ENCODE peak calls at places on chromosomes 3 and 15, in ten cellular contexts. One of them, this sample, is unnamed.
A peak's percentile ranks its signal among the peaks of the same experiment; 100 is the strongest.

GRCh38 chr15:41394924-41395323 is 7.4 kb downstream of the NDUFAF1 start:
- DNase-seq in psoas muscle: no peak
- DNase-seq in neural progenitor cell: no peak
- DNase-seq in adrenal gland: no peak
- DNase-seq in SK-N-SH: no peak
- DNase-seq in naive thymus-derived CD4-positive, alpha-beta T cell: no peak
- DNase-seq in CD8-positive, alpha-beta memory T cell: no peak
- DNase-seq in heart right ventricle: no peak
- DNase-seq in heart left ventricle: no peak
- DNase-seq in Peyer's patch: no peak
- DNase-seq in this sample: no peak

GRCh38 chr3:131326307-131326706 is 55.3 kb upstream of the NUDT16 start:
- DNase-seq in psoas muscle: no peak
- DNase-seq in neural progenitor cell: no peak
- DNase-seq in adrenal gland: no peak
- DNase-seq in SK-N-SH: no peak
- DNase-seq in naive thymus-derived CD4-positive, alpha-beta T cell: no peak
- DNase-seq in CD8-positive, alpha-beta memory T cell: no peak
- DNase-seq in heart right ventricle: no peak
- DNase-seq in heart left ventricle: no peak
- DNase-seq in Peyer's patch: no peak
- DNase-seq in this sample: no peak

GRCh38 chr15:47561102-47561501 is 156.2 kb upstream of the SEMA6D start:
- DNase-seq in psoas muscle: no peak
- DNase-seq in neural progenitor cell: no peak
- DNase-seq in adrenal gland: no peak
- DNase-seq in SK-N-SH: no peak
- DNase-seq in naive thymus-derived CD4-positive, alpha-beta T cell: no peak
- DNase-seq in CD8-positive, alpha-beta memory T cell: no peak
- DNase-seq in heart right ventricle: no peak
- DNase-seq in heart left ventricle: no peak
- DNase-seq in Peyer's patch: no peak
- DNase-seq in this sample: no peak

GRCh38 chr3:193665370-193665989 is 72.5 kb downstream of the OPA1 start:
- DNase-seq in psoas muscle: no peak
- DNase-seq in neural progenitor cell: no peak
- DNase-seq in adrenal gland: no peak
- DNase-seq in SK-N-SH: peak; percentile 24
- DNase-seq in naive thymus-derived CD4-positive, alpha-beta T cell: peak; percentile 8
- DNase-seq in CD8-positive, alpha-beta memory T cell: no peak
- DNase-seq in heart right ventricle: no peak
- DNase-seq in heart left ventricle: no peak
- DNase-seq in Peyer's patch: no peak
- DNase-seq in this sample: no peak

GRCh38 chr3:105906834-105907233 is 38.0 kb upstream of the CBLB start:
- DNase-seq in psoas muscle: peak; percentile 50
- DNase-seq in neural progenitor cell: no peak
- DNase-seq in adrenal gland: peak; percentile 48
- DNase-seq in SK-N-SH: no peak
- DNase-seq in naive thymus-derived CD4-positive, alpha-beta T cell: no peak
- DNase-seq in CD8-positive, alpha-beta memory T cell: no peak
- DNase-seq in heart right ventricle: no peak
- DNase-seq in heart left ventricle: peak; percentile 70
- DNase-seq in Peyer's patch: no peak
- DNase-seq in this sample: no peak

GRCh38 chr3:12750658-12751071 is 8.4 kb downstream of the TMEM40 start:
- DNase-seq in psoas muscle: no peak
- DNase-seq in neural progenitor cell: no peak
- DNase-seq in adrenal gland: peak; percentile 15
- DNase-seq in SK-N-SH: no peak
- DNase-seq in naive thymus-derived CD4-positive, alpha-beta T cell: no peak
- DNase-seq in CD8-positive, alpha-beta memory T cell: no peak
- DNase-seq in heart right ventricle: no peak
- DNase-seq in heart left ventricle: no peak
- DNase-seq in Peyer's patch: no peak
- DNase-seq in this sample: no peak

GRCh38 chr3:193780810-193781472 is 187.9 kb downstream of the OPA1 start:
- DNase-seq in psoas muscle: peak; percentile 81
- DNase-seq in neural progenitor cell: peak; percentile 87
- DNase-seq in adrenal gland: peak; percentile 79
- DNase-seq in SK-N-SH: peak; percentile 84
- DNase-seq in naive thymus-derived CD4-positive, alpha-beta T cell: no peak
- DNase-seq in CD8-positive, alpha-beta memory T cell: no peak
- DNase-seq in heart right ventricle: peak; percentile 75
- DNase-seq in heart left ventricle: peak; percentile 72
- DNase-seq in Peyer's patch: peak; percentile 71
- DNase-seq in this sample: peak; percentile 75

GRCh38 chr3:55484191-55484644 is 2.9 kb downstream of the WNT5A start:
- DNase-seq in psoas muscle: peak; percentile 53
- DNase-seq in neural progenitor cell: peak; percentile 56
- DNase-seq in adrenal gland: no peak
- DNase-seq in SK-N-SH: no peak
- DNase-seq in naive thymus-derived CD4-positive, alpha-beta T cell: no peak
- DNase-seq in CD8-positive, alpha-beta memory T cell: no peak
- DNase-seq in heart right ventricle: no peak
- DNase-seq in heart left ventricle: no peak
- DNase-seq in Peyer's patch: no peak
- DNase-seq in this sample: no peak

GRCh38 chr3:11736136-11736833 is 92.6 kb upstream of the VGLL4 start:
- DNase-seq in psoas muscle: no peak
- DNase-seq in neural progenitor cell: no peak
- DNase-seq in adrenal gland: no peak
- DNase-seq in SK-N-SH: peak; percentile 71
- DNase-seq in naive thymus-derived CD4-positive, alpha-beta T cell: no peak
- DNase-seq in CD8-positive, alpha-beta memory T cell: no peak
- DNase-seq in heart right ventricle: no peak
- DNase-seq in heart left ventricle: no peak
- DNase-seq in Peyer's patch: no peak
- DNase-seq in this sample: no peak

GRCh38 chr3:106590259-106590658 is 721.4 kb upstream of the CBLB start:
- DNase-seq in psoas muscle: no peak
- DNase-seq in neural progenitor cell: no peak
- DNase-seq in adrenal gland: no peak
- DNase-seq in SK-N-SH: no peak
- DNase-seq in naive thymus-derived CD4-positive, alpha-beta T cell: no peak
- DNase-seq in CD8-positive, alpha-beta memory T cell: no peak
- DNase-seq in heart right ventricle: no peak
- DNase-seq in heart left ventricle: no peak
- DNase-seq in Peyer's patch: no peak
- DNase-seq in this sample: no peak

GRCh38 chr15:90414408-90415028 is 26.5 kb downstream of the IQGAP1 start:
- DNase-seq in psoas muscle: no peak
- DNase-seq in neural progenitor cell: no peak
- DNase-seq in adrenal gland: peak; percentile 58
- DNase-seq in SK-N-SH: no peak
- DNase-seq in naive thymus-derived CD4-positive, alpha-beta T cell: no peak
- DNase-seq in CD8-positive, alpha-beta memory T cell: no peak
- DNase-seq in heart right ventricle: no peak
- DNase-seq in heart left ventricle: no peak
- DNase-seq in Peyer's patch: no peak
- DNase-seq in this sample: no peak

GRCh38 chr3:45626096-45626887 is 31.7 kb downstream of the LIMD1 start:
- DNase-seq in psoas muscle: no peak
- DNase-seq in neural progenitor cell: no peak
- DNase-seq in adrenal gland: no peak
- DNase-seq in SK-N-SH: no peak
- DNase-seq in naive thymus-derived CD4-positive, alpha-beta T cell: no peak
- DNase-seq in CD8-positive, alpha-beta memory T cell: no peak
- DNase-seq in heart right ventricle: no peak
- DNase-seq in heart left ventricle: no peak
- DNase-seq in Peyer's patch: no peak
- DNase-seq in this sample: no peak

GRCh38 chr3:73235768-73236167 is 174.3 kb downstream of the EBLN2 start:
- DNase-seq in psoas muscle: no peak
- DNase-seq in neural progenitor cell: no peak
- DNase-seq in adrenal gland: no peak
- DNase-seq in SK-N-SH: no peak
- DNase-seq in naive thymus-derived CD4-positive, alpha-beta T cell: no peak
- DNase-seq in CD8-positive, alpha-beta memory T cell: no peak
- DNase-seq in heart right ventricle: no peak
- DNase-seq in heart left ventricle: no peak
- DNase-seq in Peyer's patch: no peak
- DNase-seq in this sample: no peak

GRCh38 chr3:113275876-113276580 is 64.7 kb downstream of the BOC start:
- DNase-seq in psoas muscle: peak; percentile 80
- DNase-seq in neural progenitor cell: peak; percentile 93
- DNase-seq in adrenal gland: peak; percentile 30
- DNase-seq in SK-N-SH: no peak
- DNase-seq in naive thymus-derived CD4-positive, alpha-beta T cell: no peak
- DNase-seq in CD8-positive, alpha-beta memory T cell: no peak
- DNase-seq in heart right ventricle: peak; percentile 36
- DNase-seq in heart left ventricle: no peak
- DNase-seq in Peyer's patch: no peak
- DNase-seq in this sample: peak; percentile 58
- H3K36me3 ChIP-seq in psoas muscle: no peaks in the 10 kb centered on the region
- H3K36me3 ChIP-seq in neural progenitor cell: peaks cover 9% of the 10 kb centered on the region
- H3K36me3 ChIP-seq in adrenal gland: no peaks in the 10 kb centered on the region
- H3K36me3 ChIP-seq in SK-N-SH: no peaks in the 10 kb centered on the region
- H3K36me3 ChIP-seq in naive thymus-derived CD4-positive, alpha-beta T cell: no peaks in the 10 kb centered on the region
- H3K36me3 ChIP-seq in CD8-positive, alpha-beta memory T cell: no peaks in the 10 kb centered on the region
- H3K36me3 ChIP-seq in heart right ventricle: no peaks in the 10 kb centered on the region
- H3K36me3 ChIP-seq in heart left ventricle: peaks cover 57% of the 10 kb centered on the region
- H3K36me3 ChIP-seq in Peyer's patch: no peaks in the 10 kb centered on the region
- H3K36me3 ChIP-seq in this sample: no peaks in the 10 kb centered on the region

GRCh38 chr3:37608061-37608702 is 253.5 kb upstream of the CTDSPL start:
- DNase-seq in psoas muscle: no peak
- DNase-seq in neural progenitor cell: no peak
- DNase-seq in adrenal gland: peak; percentile 48
- DNase-seq in SK-N-SH: no peak
- DNase-seq in naive thymus-derived CD4-positive, alpha-beta T cell: no peak
- DNase-seq in CD8-positive, alpha-beta memory T cell: no peak
- DNase-seq in heart right ventricle: no peak
- DNase-seq in heart left ventricle: no peak
- DNase-seq in Peyer's patch: no peak
- DNase-seq in this sample: no peak
- H3K27ac ChIP-seq in psoas muscle: no peak overlapping the region
- H3K27ac ChIP-seq in neural progenitor cell: no peak overlapping the region
- H3K27ac ChIP-seq in adrenal gland: peak overlapping the region; percentile 57
- H3K27ac ChIP-seq in SK-N-SH: no peak overlapping the region
- H3K27ac ChIP-seq in naive thymus-derived CD4-positive, alpha-beta T cell: no peak overlapping the region
- H3K27ac ChIP-seq in CD8-positive, alpha-beta memory T cell: no peak overlapping the region
- H3K27ac ChIP-seq in heart right ventricle: no peak overlapping the region
- H3K27ac ChIP-seq in heart left ventricle: no peak overlapping the region
- H3K27ac ChIP-seq in Peyer's patch: no peak overlapping the region
- H3K27ac ChIP-seq in this sample: no peak overlapping the region

DNA sequence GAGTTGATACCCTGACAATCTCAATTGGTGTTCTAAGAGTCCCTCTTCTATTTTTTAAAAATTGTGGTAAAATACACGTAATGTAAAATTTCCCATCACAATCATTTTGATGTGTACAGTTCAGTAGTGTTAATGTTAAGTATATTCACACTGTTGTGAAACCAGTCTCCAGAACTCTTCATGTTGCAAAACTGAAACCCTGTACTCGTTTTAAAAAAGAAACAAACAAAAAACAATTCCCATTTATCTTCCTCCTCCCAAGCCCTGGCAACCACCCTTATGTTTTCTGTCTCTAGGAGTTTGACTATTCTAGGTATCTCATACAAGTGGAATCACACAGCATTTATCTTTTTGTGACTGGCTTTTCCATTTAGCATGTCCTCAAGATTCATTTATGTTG is 28.7 kb upstream of the ALPK3 start:
- DNase-seq in psoas muscle: no peak
- DNase-seq in neural progenitor cell: no peak
- DNase-seq in adrenal gland: no peak
- DNase-seq in SK-N-SH: no peak
- DNase-seq in naive thymus-derived CD4-positive, alpha-beta T cell: no peak
- DNase-seq in CD8-positive, alpha-beta memory T cell: no peak
- DNase-seq in heart right ventricle: no peak
- DNase-seq in heart left ventricle: no peak
- DNase-seq in Peyer's patch: no peak
- DNase-seq in this sample: no peak
- H3K36me3 ChIP-seq in psoas muscle: peaks cover 52% of the 10 kb centered on the region
- H3K36me3 ChIP-seq in neural progenitor cell: peaks cover 4% of the 10 kb centered on the region
- H3K36me3 ChIP-seq in adrenal gland: no peaks in the 10 kb centered on the region
- H3K36me3 ChIP-seq in SK-N-SH: peaks cover 42% of the 10 kb centered on the region
- H3K36me3 ChIP-seq in naive thymus-derived CD4-positive, alpha-beta T cell: peaks cover 50% of the 10 kb centered on the region
- H3K36me3 ChIP-seq in CD8-positive, alpha-beta memory T cell: peaks cover 20% of the 10 kb centered on the region
- H3K36me3 ChIP-seq in heart right ventricle: peaks cover 2% of the 10 kb centered on the region
- H3K36me3 ChIP-seq in heart left ventricle: peaks cover 56% of the 10 kb centered on the region
- H3K36me3 ChIP-seq in Peyer's patch: no peaks in the 10 kb centered on the region
- H3K36me3 ChIP-seq in this sample: peaks cover 10% of the 10 kb centered on the region

GRCh38 chr3:158711886-158712285 is 20.4 kb downstream of the RARRES1 start:
- DNase-seq in psoas muscle: no peak
- DNase-seq in neural progenitor cell: no peak
- DNase-seq in adrenal gland: no peak
- DNase-seq in SK-N-SH: no peak
- DNase-seq in naive thymus-derived CD4-positive, alpha-beta T cell: no peak
- DNase-seq in CD8-positive, alpha-beta memory T cell: no peak
- DNase-seq in heart right ventricle: no peak
- DNase-seq in heart left ventricle: no peak
- DNase-seq in Peyer's patch: no peak
- DNase-seq in this sample: no peak
- H3K27ac ChIP-seq in psoas muscle: peak overlapping the region; percentile 23
- H3K27ac ChIP-seq in neural progenitor cell: no peak overlapping the region
- H3K27ac ChIP-seq in adrenal gland: no peak overlapping the region
- H3K27ac ChIP-seq in SK-N-SH: peak overlapping the region; percentile 31
- H3K27ac ChIP-seq in naive thymus-derived CD4-positive, alpha-beta T cell: no peak overlapping the region
- H3K27ac ChIP-seq in CD8-positive, alpha-beta memory T cell: no peak overlapping the region
- H3K27ac ChIP-seq in heart right ventricle: peak overlapping the region; percentile 14
- H3K27ac ChIP-seq in heart left ventricle: no peak overlapping the region
- H3K27ac ChIP-seq in Peyer's patch: no peak overlapping the region
- H3K27ac ChIP-seq in this sample: no peak overlapping the region

DNA sequence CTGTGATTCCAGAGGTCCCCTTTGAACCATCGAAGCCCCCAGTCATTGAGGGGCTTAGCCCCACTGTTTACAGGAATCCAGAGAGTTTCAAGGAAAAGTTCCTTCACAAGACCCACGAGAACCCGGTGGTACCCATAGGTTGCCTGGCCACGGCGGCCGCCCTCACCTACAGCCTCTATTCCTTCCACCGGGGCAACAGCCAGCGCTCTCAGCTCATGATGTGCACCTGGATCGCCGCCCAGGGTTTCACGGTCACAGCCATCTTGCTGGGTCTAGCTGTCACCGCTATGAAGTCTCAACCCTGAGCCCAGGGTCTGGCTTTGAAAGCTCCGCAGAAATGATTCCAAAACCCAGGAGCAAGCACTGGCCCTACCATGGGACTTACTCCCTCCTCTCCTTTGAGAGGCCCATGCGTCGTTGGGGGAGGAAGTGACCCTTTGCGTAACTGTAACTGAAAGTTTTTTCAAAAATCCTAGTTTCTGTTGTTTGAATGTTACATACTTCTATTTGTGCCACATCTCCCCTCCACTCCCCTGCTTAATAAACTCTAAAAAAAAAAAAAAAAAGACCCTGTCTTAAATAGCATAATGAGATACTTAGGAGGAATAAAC is 85.1 kb upstream of the CSPG5 start:
- DNase-seq in psoas muscle: no peak
- DNase-seq in neural progenitor cell: no peak
- DNase-seq in adrenal gland: peak; percentile 17
- DNase-seq in SK-N-SH: no peak
- DNase-seq in naive thymus-derived CD4-positive, alpha-beta T cell: no peak
- DNase-seq in CD8-positive, alpha-beta memory T cell: no peak
- DNase-seq in heart right ventricle: no peak
- DNase-seq in heart left ventricle: no peak
- DNase-seq in Peyer's patch: no peak
- DNase-seq in this sample: no peak
- H3K36me3 ChIP-seq in psoas muscle: peaks cover 46% of the 10 kb centered on the region
- H3K36me3 ChIP-seq in neural progenitor cell: peaks cover 19% of the 10 kb centered on the region
- H3K36me3 ChIP-seq in adrenal gland: no peaks in the 10 kb centered on the region
- H3K36me3 ChIP-seq in SK-N-SH: peaks cover 59% of the 10 kb centered on the region
- H3K36me3 ChIP-seq in naive thymus-derived CD4-positive, alpha-beta T cell: peaks cover 36% of the 10 kb centered on the region
- H3K36me3 ChIP-seq in CD8-positive, alpha-beta memory T cell: peaks cover 18% of the 10 kb centered on the region
- H3K36me3 ChIP-seq in heart right ventricle: no peaks in the 10 kb centered on the region
- H3K36me3 ChIP-seq in heart left ventricle: peaks cover 43% of the 10 kb centered on the region
- H3K36me3 ChIP-seq in Peyer's patch: no peaks in the 10 kb centered on the region
- H3K36me3 ChIP-seq in this sample: no peaks in the 10 kb centered on the region

GRCh38 chr3:11734-12133 is 184.8 kb upstream of the CHL1 start:
- DNase-seq in psoas muscle: peak; percentile 56
- DNase-seq in neural progenitor cell: peak; percentile 34
- DNase-seq in adrenal gland: peak; percentile 1
- DNase-seq in SK-N-SH: peak; percentile 51
- DNase-seq in naive thymus-derived CD4-positive, alpha-beta T cell: no peak
- DNase-seq in CD8-positive, alpha-beta memory T cell: no peak
- DNase-seq in heart right ventricle: no peak
- DNase-seq in heart left ventricle: no peak
- DNase-seq in Peyer's patch: no peak
- DNase-seq in this sample: no peak
- H3K27ac ChIP-seq in psoas muscle: no peak overlapping the region
- H3K27ac ChIP-seq in neural progenitor cell: no peak overlapping the region
- H3K27ac ChIP-seq in adrenal gland: no peak overlapping the region
- H3K27ac ChIP-seq in SK-N-SH: peak overlapping the region; percentile 58
- H3K27ac ChIP-seq in naive thymus-derived CD4-positive, alpha-beta T cell: no peak overlapping the region
- H3K27ac ChIP-seq in CD8-positive, alpha-beta memory T cell: no peak overlapping the region
- H3K27ac ChIP-seq in heart right ventricle: no peak overlapping the region
- H3K27ac ChIP-seq in heart left ventricle: no peak overlapping the region
- H3K27ac ChIP-seq in Peyer's patch: no peak overlapping the region
- H3K27ac ChIP-seq in this sample: no peak overlapping the region